ENCODE peak calls at places on chromosomes 13 and 19, in seven cellular contexts. C is astrocyte of the spinal cord, A is right lobe of liver, G is AG09309, W is cardiac fibroblast, L is prostate gland, D is upper lobe of right lung. S is an unnamed sample.

GRCh38 chr19:39557791-39558622 is 18.0 kb upstream of the EID2 start:
- DNase-seq in D (no peak), W (no peak), G (no peak), C (peak; percentile 6), A (no peak), L (peak; percentile 30), S (no peak)

GRCh38 chr19:10836478-10837325 is 690 bp upstream of the TMED1 start:
- DNase-seq in L (no peak), C (no peak), W (peak; percentile 91), D (peak; percentile 94), A (peak; percentile 85), G (no peak), S (no peak)

GRCh38 chr19:2636897-2637683 is 65.4 kb downstream of the GNG7 start:
- DNase-seq in G (no peak), D (peak; percentile 89), W (peak; percentile 60), A (peak; percentile 72), C (peak; percentile 42), L (peak; percentile 29), S (no peak)

GRCh38 chr13:27393101-27393500 is 31.3 kb upstream of the GTF3A start:
- DNase-seq in C (no peak), W (no peak), A (no peak), L (no peak), G (no peak), D (no peak), S (no peak)

GRCh38 chr13:59790626-59791025 is 373.1 kb downstream of the DIAPH3 start:
- DNase-seq in W (peak; percentile 40), D (no peak), A (no peak), G (peak; percentile 13), C (peak; percentile 29), L (no peak), S (peak; percentile 33)

GRCh38 chr13:36630181-36630806 is 43.5 kb upstream of the SERTM1 start:
- DNase-seq in G (no peak), D (no peak), L (no peak), A (no peak), C (no peak), W (no peak), S (no peak)

GRCh38 chr13:62598708-62599107 is 1183.1 kb upstream of the PCDH20 start:
- DNase-seq in L (no peak), W (no peak), C (no peak), G (no peak), D (no peak), A (no peak), S (no peak)

GRCh38 chr19:42662714-42663113 is 68.0 kb upstream of the CEACAM8 start:
- DNase-seq in D (no peak), C (no peak), G (no peak), L (no peak), W (no peak), A (no peak), S (no peak)

GRCh38 chr13:110354209-110354627 is 47.1 kb downstream of the COL4A2 start:
- DNase-seq in G (no peak), A (no peak), L (no peak), W (no peak), C (no peak), D (no peak), S (no peak)

GRCh38 chr13:99331881-99332293 is 24.7 kb upstream of the GPR183 start:
- DNase-seq in C (peak; percentile 18), A (no peak), D (no peak), L (no peak), W (no peak), G (no peak), S (no peak)

GRCh38 chr13:38308736-38309135 is 40.9 kb upstream of the UFM1 start:
- DNase-seq in C (peak; percentile 51), D (no peak), W (peak; percentile 13), G (peak; percentile 52), L (no peak), A (no peak), S (peak; percentile 23)

GRCh38 chr19:5718579-5719273 is 1.2 kb downstream of the LONP1 start:
- DNase-seq in W (peak; percentile 77), A (no peak), D (no peak), C (peak; percentile 89), L (no peak), G (peak; percentile 88), S (peak; percentile 23)

GRCh38 chr19:6828698-6829633 is 56.5 kb downstream of the VAV1 start:
- DNase-seq in A (peak; percentile 17), C (no peak), W (no peak), D (no peak), G (no peak), L (no peak), S (no peak)

GRCh38 chr13:89891416-89891815 is 1456.1 kb upstream of the MIR17HG start:
- DNase-seq in C (no peak), D (no peak), G (no peak), L (no peak), A (no peak), W (no peak), S (no peak)

GRCh38 chr13:102028846-102029245 is 373.0 kb downstream of the FGF14 start:
- DNase-seq in W (no peak), G (no peak), A (no peak), L (no peak), C (no peak), D (no peak), S (no peak)

GRCh38 chr19:49579193-49579592 is 1.2 kb downstream of the NOSIP start:
- DNase-seq in G (no peak), D (no peak), W (no peak), C (no peak), L (no peak), A (no peak), S (no peak)
- H3K4me3 ChIP-seq in G (peak overlapping the region; percentile 77), D (peak overlapping the region; percentile 70), W (no peak overlapping the region), C (peak overlapping the region; percentile 96), L (no peak overlapping the region), A (no peak overlapping the region), S (peak overlapping the region; percentile 93)

DNA sequence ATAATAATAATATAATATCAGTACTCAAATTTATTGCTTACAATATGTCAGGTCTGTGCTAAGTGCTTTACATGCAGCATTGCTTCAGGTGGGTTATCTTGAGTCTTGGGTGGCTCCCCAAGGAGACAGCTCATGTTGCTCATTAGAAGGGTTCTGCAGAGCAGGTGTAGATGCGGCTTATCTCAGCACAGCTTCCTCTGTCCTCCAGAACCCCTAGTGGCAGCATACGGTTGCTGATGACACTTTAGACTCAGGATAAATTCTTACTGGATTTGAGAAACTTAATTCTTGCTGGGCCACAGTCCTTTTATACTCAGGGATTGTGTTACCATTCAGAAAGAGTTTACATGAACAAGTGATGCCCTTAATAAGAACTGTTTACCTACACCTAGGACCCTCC is 8.9 kb downstream of the COG3 start:
- DNase-seq in C (no peak), W (no peak), L (no peak), G (no peak), D (no peak), A (no peak), S (no peak)
- TF ChIP-seq CTCF in C (peak; percentile 26), W (peak; percentile 26), L (no peak), G (no peak), D (no peak), A (peak; percentile 10), S (peak; percentile 22)

DNA sequence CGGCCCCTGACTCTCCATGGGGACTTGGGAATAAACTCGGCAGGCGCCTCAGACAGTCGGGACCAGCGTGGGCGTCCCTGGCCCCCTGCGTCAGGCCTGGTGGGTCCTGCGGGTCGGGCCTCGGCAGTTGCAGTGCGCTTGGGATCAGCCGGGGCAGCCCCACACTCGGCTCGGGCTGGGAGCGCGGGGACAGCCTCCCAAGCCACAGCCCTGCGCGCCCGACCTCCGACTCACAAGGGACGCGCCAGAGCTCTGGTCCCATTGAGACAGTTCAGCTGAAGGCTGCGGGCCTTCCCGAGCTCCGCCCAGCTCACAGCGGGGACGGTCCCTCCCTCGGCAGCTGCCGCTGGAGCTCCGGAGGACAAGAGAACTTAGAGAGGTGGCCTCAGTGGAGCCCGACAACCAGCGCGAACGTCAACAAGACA is 45.7 kb upstream of the ZNF730 start:
- DNase-seq in D (no peak), G (no peak), C (peak; percentile 10), L (peak; percentile 7), W (peak; percentile 16), A (peak; percentile 38), S (no peak)
- H3K4me3 ChIP-seq in D (peak overlapping the region; percentile 26), G (peak overlapping the region; percentile 32), C (peak overlapping the region; percentile 35), L (no peak overlapping the region), W (peak overlapping the region; percentile 28), A (peak overlapping the region; percentile 7), S (peak overlapping the region; percentile 38)

DNA sequence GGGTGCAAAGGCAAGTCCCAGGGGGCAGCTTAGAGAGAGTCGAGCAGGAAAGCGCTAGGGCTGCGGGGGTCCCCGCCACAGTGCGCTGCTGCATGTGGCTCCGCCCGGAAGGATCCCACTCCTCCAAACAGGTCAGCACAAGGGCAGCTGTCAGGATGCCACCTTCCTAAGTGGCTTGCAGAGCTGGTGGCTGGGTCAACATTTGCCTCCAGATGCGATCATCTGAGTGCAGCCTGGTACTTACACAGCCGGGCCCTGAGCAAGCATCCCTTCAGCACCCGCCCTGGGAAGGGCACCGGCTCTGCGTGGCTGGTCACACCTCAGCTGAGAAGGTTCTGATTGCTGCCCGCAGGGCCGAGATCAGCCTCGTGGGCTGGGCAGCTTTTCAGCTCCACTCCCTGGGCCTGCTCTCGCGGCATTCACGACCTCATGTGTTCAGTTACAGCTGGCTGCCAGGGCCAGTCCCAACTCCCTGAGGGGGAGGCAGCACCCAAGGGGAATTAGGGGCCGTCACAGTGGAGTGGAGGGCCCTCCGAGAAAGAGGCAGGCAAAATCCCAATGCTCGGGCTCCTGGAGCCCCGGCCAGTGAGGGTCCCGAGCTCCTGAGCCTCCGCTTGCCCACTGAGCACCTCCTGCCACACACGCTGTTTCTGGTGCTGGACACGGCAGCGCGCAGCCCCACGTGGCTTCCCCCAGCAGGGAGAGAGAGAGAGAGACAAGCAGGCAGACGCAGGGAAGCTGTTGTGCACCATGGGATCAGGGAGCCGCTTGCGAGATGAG is 26.7 kb downstream of the AP1M1 start:
- DNase-seq in G (no peak), A (no peak), W (no peak), L (no peak), D (no peak), C (no peak), S (no peak)
- TF ChIP-seq CTCF in G (no peak), A (no peak), W (no peak), L (no peak), D (no peak), C (no peak), S (no peak)

DNA sequence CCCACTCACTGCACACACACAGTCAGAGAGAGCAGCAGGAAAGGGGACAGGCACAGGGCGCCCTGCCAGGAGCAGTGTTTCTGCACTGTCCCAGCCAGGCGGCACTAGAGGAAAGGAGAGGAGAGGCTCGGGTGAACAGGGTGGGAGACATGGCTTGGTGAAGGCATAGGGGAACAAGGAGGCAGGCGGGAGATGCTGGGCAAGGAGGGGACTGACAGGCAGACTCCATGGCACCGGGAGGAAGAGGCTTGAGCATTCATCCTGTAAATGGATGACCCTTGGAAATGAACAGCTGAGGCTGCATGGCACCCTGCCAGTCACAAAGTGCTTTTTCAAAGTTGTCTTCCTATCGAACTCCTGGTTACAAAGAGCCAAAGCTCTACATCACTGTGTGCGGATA is 22.5 kb downstream of the MED26 start:
- DNase-seq in L (peak; percentile 36), D (peak; percentile 74), A (no peak), G (no peak), W (no peak), C (no peak), S (no peak)
- H3K4me3 ChIP-seq in L (no peak overlapping the region), D (no peak overlapping the region), A (no peak overlapping the region), G (no peak overlapping the region), W (no peak overlapping the region), C (no peak overlapping the region), S (no peak overlapping the region)